ENCODE peak calls at places on chromosomes 13 and 19, in ten cellular contexts. H is BJ, K is fibroblast of mammary gland, V is NB4, C is cardiac fibroblast, X is psoas muscle, T is fibroblast of lung, Q is lower leg skin, D is upper lobe of left lung, Y is upper lobe of right lung. R is an unnamed sample.

GRCh38 chr13:41232715-41233114 is 30.7 kb downstream of the MTRF1 start:
- DNase-seq in D (no peak), V (no peak), C (no peak), Q (no peak), X (no peak), T (no peak), K (peak), Y (no peak), H (no peak), R (no peak)

GRCh38 chr13:33126909-33127607 is 110.8 kb downstream of the KL start:
- DNase-seq in H (peak), K (peak), Y (no peak), X (peak), V (no peak), T (peak), D (peak), C (peak), Q (no peak), R (no peak)

GRCh38 chr13:79986890-79987289 is 354.0 kb downstream of the SPRY2 start:
- DNase-seq in H (no peak), D (no peak), X (no peak), V (no peak), K (peak), Y (no peak), C (peak), T (no peak), Q (no peak), R (no peak)

GRCh38 chr19:20423381-20424207 is 142.0 kb downstream of the ZNF737 start:
- DNase-seq in Y (peak), K (peak), T (peak), H (no peak), Q (peak), D (peak), V (peak), C (peak), X (peak), R (peak)

GRCh38 chr13:113089693-113090414 is 15.7 kb upstream of the F7 start:
- DNase-seq in H (no peak), K (no peak), D (peak), X (no peak), Q (no peak), V (no peak), Y (peak), C (no peak), T (no peak), R (no peak)

GRCh38 chr19:29367701-29368306 is 154.9 kb upstream of the UQCRFS1 start:
- DNase-seq in X (no peak), D (no peak), Y (no peak), C (no peak), T (no peak), Q (no peak), H (no peak), V (no peak), K (no peak), R (no peak)

GRCh38 chr19:44878119-44878865 is 12.8 kb upstream of the TOMM40 start:
- DNase-seq in V (no peak), K (no peak), X (no peak), T (no peak), D (no peak), C (no peak), Q (no peak), H (no peak), Y (no peak), R (no peak)

GRCh38 chr19:10116085-10116865 is 3.4 kb downstream of the EIF3G start:
- DNase-seq in X (peak), Y (no peak), Q (no peak), T (no peak), K (no peak), H (no peak), V (no peak), C (no peak), D (peak), R (no peak)

GRCh38 chr19:40702337-40703012 is 12.0 kb upstream of the NUMBL start:
- DNase-seq in V (no peak), H (no peak), C (no peak), K (no peak), X (no peak), T (peak), Y (no peak), D (no peak), Q (no peak), R (peak)

GRCh38 chr13:69595181-69595580 is 512.4 kb upstream of the ATXN8OS start:
- DNase-seq in K (no peak), T (no peak), C (no peak), Q (no peak), X (no peak), H (no peak), Y (no peak), D (no peak), V (no peak), R (no peak)

GRCh38 chr13:73998631-73999030 is 135.6 kb downstream of the KLF12 start:
- DNase-seq in C (no peak), K (no peak), X (no peak), T (no peak), Y (no peak), V (no peak), Q (no peak), H (no peak), D (no peak), R (no peak)

GRCh38 chr19:47601180-47601904 is 7.6 kb upstream of the BICRA start:
- DNase-seq in X (no peak), Y (no peak), K (no peak), T (no peak), H (no peak), V (peak), Q (no peak), D (no peak), C (no peak), R (no peak)

GRCh38 chr13:113736258-113736731 is 22.7 kb upstream of the TMEM255B start:
- DNase-seq in V (peak), C (no peak), K (no peak), H (no peak), D (no peak), T (no peak), Y (no peak), Q (no peak), X (no peak), R (no peak)

GRCh38 chr19:23437901-23438300 is 42.6 kb upstream of the ZNF91 start:
- DNase-seq in C (no peak), X (no peak), D (no peak), V (no peak), T (no peak), H (no peak), Q (no peak), K (no peak), Y (no peak), R (no peak)

GRCh38 chr19:34373601-34374288 is 8.7 kb downstream of the GPI start:
- DNase-seq in Q (no peak), T (no peak), C (no peak), D (no peak), X (no peak), K (no peak), H (no peak), Y (no peak), V (no peak), R (no peak)

GRCh38 chr19:19371056-19371455 is 34.4 kb upstream of the GATAD2A start:
- DNase-seq in Q (no peak), H (no peak), D (no peak), V (no peak), X (no peak), T (no peak), Y (no peak), C (no peak), K (no peak), R (no peak)

GRCh38 chr13:36673838-36674326 is at the start of gene SERTM1:
- DNase-seq in Q (no peak), Y (peak), K (peak), X (no peak), H (no peak), C (peak), V (no peak), D (peak), T (peak), R (peak)

GRCh38 chr13:43924549-43925245 is 45.0 kb downstream of the LACC1 start:
- DNase-seq in Y (no peak), X (no peak), D (no peak), H (no peak), C (no peak), T (no peak), Q (no peak), K (no peak), V (peak), R (no peak)

GRCh38 chr13:99265823-99266426 is 7.7 kb upstream of the GPR18 start:
- DNase-seq in T (peak), C (peak), X (no peak), H (no peak), V (peak), D (no peak), K (peak), Q (no peak), Y (no peak), R (peak)

GRCh38 chr13:106532111-106532929 is 3.1 kb downstream of the EFNB2 start:
- DNase-seq in H (no peak), K (peak), T (peak), C (peak), Q (no peak), Y (no peak), V (no peak), X (no peak), D (no peak), R (peak)

GRCh38 chr13:30619731-30620130 is 2.0 kb downstream of the USPL1 start:
- DNase-seq in H (no peak), X (no peak), D (no peak), V (no peak), T (no peak), Q (no peak), Y (no peak), C (peak), K (peak), R (peak)

GRCh38 chr19:46478356-46478986 is 7.1 kb upstream of the PNMA8A start:
- DNase-seq in Q (no peak), K (peak), Y (no peak), C (peak), H (no peak), V (peak), T (peak), X (no peak), D (no peak), R (peak)

GRCh38 chr13:92354583-92354982 is 872.0 kb upstream of the GPC6 start:
- DNase-seq in T (peak), D (no peak), X (no peak), H (no peak), Q (no peak), Y (no peak), V (no peak), C (no peak), K (no peak), R (peak)

GRCh38 chr19:53132231-53132991 is at the start of gene ZNF415:
- DNase-seq in X (peak), Y (peak), C (peak), D (peak), K (peak), V (no peak), T (peak), Q (peak), H (peak), R (peak)

GRCh38 chr13:45809810-45810394 is 41.7 kb downstream of the SIAH3 start:
- DNase-seq in D (no peak), X (no peak), C (no peak), H (no peak), V (no peak), Q (no peak), Y (no peak), K (no peak), T (no peak), R (no peak)

GRCh38 chr19:46861691-46862503 is 1.1 kb downstream of the ARHGAP35 start:
- DNase-seq in C (peak), D (no peak), Y (peak), H (no peak), T (no peak), V (peak), K (peak), Q (peak), X (no peak), R (no peak)

GRCh38 chr13:30186644-30187431 is 120.5 kb downstream of the KATNAL1 start:
- DNase-seq in D (no peak), T (peak), Q (no peak), Y (no peak), H (no peak), K (no peak), X (no peak), C (no peak), V (no peak), R (no peak)

DNA sequence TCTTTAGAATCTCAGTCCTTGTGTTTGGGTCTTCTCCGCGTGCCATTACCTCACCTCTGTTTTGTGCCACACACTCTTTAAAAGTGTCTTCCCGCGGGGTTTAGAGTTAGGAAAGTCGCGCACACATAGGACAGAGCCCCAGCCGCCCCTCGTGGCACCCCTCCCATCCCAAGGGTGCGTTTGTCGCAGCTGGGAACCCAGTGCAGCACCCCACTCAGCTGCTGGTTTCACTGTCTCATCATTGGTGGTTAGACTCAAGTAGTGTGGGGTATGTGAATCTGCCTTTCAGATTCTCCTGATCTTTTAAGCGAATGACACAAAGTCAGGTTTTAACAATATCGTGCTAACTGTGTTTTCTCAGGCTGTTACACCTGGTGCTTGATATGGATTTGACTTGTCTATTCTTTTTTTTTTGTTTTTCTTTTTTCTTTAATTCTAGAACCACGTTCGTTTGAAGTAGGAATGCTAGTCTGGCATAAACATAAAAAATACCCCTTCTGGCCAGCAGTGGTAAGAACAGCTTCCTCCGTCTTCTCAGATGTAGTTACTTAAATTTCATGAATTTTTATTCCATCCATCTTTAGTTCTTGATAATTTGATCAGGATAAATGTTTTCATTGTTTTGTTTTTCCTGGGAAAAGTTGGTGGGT is 19.5 kb upstream of the NDUFS7 start:
- DNase-seq in K (peak), Y (no peak), X (no peak), V (no peak), C (no peak), H (no peak), D (no peak), T (no peak), Q (no peak), R (peak)
- TF ChIP-seq CTCF in K (peak), Y (peak), X (peak), V (no peak), C (peak), H (peak), D (peak), T (peak), Q (no peak), R (peak)

GRCh38 chr19:2922987-2923386 is 21.8 kb downstream of the ZNF77 start:
- DNase-seq in C (no peak), X (no peak), D (no peak), T (peak), K (no peak), Q (peak), Y (no peak), H (no peak), V (no peak), R (peak)

GRCh38 chr19:2923510-2923909 is 21.3 kb downstream of the ZNF77 start:
- DNase-seq in D (no peak), Q (peak), K (peak), C (peak), V (no peak), T (peak), X (no peak), Y (no peak), H (peak), R (peak)

GRCh38 chr19:2926341-2927031 is 18.3 kb downstream of the ZNF77 start:
- DNase-seq in D (peak), T (no peak), X (no peak), H (no peak), Q (peak), Y (no peak), V (no peak), C (no peak), K (no peak), R (no peak)

GRCh38 chr19:2927032-2927430 is 17.7 kb downstream of the ZNF77 start:
- DNase-seq in K (no peak), Q (peak), T (no peak), C (no peak), Y (no peak), D (peak), X (no peak), V (no peak), H (no peak), R (no peak)
- H3K4me3 ChIP-seq in K (no peak), Q (no peak), T (no peak), C (no peak), Y (no peak), D (no peak), X (no peak), V (no peak), H (no peak), R (no peak)

DNA sequence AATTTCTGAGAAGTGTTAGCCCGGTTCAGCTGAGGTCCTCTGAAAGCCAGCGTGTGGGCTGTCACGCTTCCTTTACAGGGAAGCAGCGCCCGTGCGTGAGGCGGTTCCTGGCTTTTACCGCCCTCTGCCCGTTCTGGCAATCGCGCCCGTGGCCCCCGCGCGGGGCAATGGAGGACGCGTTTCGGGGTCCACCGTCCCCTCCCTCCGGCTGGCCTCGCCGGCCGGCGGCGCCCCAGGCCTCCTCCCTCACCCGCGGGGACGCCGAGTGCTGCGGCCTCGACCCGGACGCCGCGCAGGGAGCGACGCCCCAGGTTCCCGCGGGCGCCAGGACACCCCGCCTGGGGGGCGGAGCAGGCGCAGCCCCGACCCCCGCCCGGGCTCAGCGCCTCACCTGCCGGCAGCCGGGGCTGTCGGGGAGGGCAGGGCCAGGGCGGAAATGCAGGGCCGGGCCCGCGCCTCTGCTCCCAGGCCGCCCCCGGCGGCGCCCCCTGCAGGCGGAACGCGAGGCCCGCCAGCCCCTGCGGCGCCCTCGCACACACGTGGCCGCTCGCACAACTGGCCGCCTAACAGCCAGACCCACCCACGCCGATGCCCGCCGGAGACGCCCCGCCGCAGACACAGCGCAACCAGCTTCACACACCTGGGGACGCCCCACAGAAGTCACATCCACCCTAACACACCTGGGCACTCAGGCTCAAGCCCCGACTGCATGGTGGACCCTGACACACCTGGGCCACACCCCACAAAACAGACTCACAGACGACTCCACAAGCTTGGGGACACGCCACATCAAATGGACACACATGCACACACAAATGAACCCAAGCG is at the start of gene GGACT:
- DNase-seq in D (peak), V (peak), Q (peak), H (no peak), Y (peak), T (peak), K (peak), C (peak), X (peak), R (peak)
- TF ChIP-seq CTCF in D (peak), V (peak), Q (no peak), H (peak), Y (peak), T (peak), K (no peak), C (peak), X (peak), R (peak)

GRCh38 chr19:13865243-13865577 is 11.7 kb upstream of the NANOS3 start:
- DNase-seq in Y (no peak), D (no peak), C (no peak), H (no peak), K (no peak), T (no peak), V (no peak), Q (no peak), X (no peak), R (no peak)
- H3K4me3 ChIP-seq in Y (peak), D (no peak), C (peak), H (peak), K (peak), T (peak), V (no peak), Q (peak), X (peak), R (peak)

DNA sequence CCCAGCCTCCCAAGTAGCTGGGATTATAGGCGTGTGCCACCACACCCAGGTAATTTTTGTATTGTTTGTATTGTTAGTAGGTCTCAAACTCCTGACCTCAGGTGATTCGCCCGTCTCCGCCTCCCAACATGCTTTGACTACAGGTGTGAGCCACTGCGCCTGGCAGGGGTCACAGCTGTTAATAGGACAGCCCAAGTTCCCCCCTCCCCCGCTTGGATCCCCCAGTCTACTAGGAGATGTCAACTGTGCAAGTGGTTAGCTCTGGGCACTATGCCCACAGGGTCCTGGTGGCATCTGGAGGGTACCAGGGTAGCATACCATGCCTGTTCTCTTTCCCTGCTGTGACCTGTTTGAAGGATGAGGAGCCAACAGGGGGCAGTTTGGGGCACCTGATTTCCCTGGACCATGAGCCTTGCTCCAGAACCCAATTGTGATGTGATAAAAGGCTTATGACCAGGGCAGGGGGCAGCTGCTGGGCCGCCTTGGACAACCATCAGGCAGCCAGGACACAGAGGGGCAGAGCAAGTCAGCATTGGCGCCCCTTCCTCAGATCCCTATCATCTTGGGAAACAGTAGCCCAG is at the start of gene TSPAN16:
- DNase-seq in V (peak), C (no peak), T (no peak), H (no peak), X (no peak), K (no peak), D (no peak), Y (no peak), Q (no peak), R (no peak)
- TF ChIP-seq CTCF in V (peak), C (no peak), T (no peak), H (peak), X (no peak), K (no peak), D (no peak), Y (no peak), Q (no peak), R (peak)

DNA sequence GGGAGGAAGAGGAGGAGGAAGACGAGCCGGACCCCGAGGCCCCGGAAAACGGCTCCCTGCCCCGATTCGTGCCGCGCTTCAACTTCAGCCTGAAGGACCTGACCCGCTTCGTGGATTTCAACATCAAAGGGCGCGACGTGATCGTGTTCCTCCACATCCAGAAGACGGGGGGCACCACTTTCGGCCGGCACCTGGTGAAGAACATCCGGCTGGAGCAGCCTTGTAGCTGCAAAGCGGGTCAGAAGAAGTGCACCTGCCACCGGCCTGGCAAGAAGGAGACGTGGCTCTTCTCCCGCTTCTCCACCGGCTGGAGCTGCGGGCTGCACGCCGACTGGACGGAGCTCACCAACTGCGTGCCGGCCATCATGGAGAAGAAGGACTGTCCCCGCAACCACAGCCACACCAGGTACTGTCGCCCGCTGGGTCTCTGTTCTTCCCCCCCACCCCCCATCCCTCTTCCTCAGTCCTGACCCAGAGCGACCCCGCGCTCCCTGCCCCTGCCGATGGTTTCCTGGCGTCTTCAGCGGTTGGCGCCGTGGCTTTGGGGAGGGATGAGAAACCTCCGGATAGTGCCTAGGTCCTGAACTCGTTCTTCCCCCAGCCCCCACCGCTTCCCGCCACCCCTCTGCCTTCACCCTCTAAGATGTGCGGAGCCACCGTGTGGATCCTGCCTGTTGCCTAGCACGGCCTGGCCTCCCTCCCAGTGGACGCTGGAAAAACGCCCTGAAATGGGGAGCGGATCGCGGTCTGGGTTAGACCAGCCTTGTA is 1.4 kb downstream of the HS6ST3 start:
- DNase-seq in D (peak), C (peak), X (peak), K (no peak), T (peak), V (no peak), H (no peak), Y (peak), Q (peak), R (peak)
- H3K4me3 ChIP-seq in D (no peak), C (peak), X (peak), K (no peak), T (no peak), V (no peak), H (no peak), Y (peak), Q (peak), R (peak)